ENCODE peak calls at places on chromosomes 1 and 21, in four cellular contexts. V is MCF 10A, T is tibial artery, B is breast epithelium. O is an unnamed sample.
A peak's percentile ranks its signal among the peaks of the same experiment; 100 is the strongest.

GRCh38 chr1:243798726-243799125 is 51.3 kb downstream of the AKT3 start:
- DNase-seq in V (peak; percentile 86), B (no peak), T (no peak), O (no peak)

GRCh38 chr1:1072849-1073742 is 1.0 kb downstream of the RNF223 start:
- DNase-seq in V (no peak), B (no peak), T (no peak), O (no peak)

GRCh38 chr1:176055398-176055797 is 151.7 kb downstream of the COP1 start:
- DNase-seq in T (no peak), V (no peak), B (no peak), O (no peak)

GRCh38 chr1:41322835-41323234 is 38.4 kb upstream of the FOXO6 start:
- DNase-seq in V (peak; percentile 62), T (no peak), B (peak; percentile 57), O (no peak)

GRCh38 chr1:173093721-173094450 is 43.1 kb upstream of the TNFSF18 start:
- DNase-seq in B (no peak), V (no peak), T (no peak), O (no peak)

GRCh38 chr1:68384321-68384813 is 65.4 kb downstream of the RPE65 start:
- DNase-seq in B (no peak), T (no peak), V (peak; percentile 98), O (no peak)

GRCh38 chr1:62391369-62391971 is 45.4 kb upstream of the USP1 start:
- DNase-seq in B (no peak), T (no peak), V (peak; percentile 48), O (peak; percentile 36)

GRCh38 chr1:94025383-94026340 is 95.3 kb downstream of the ABCA4 start:
- DNase-seq in V (peak; percentile 77), T (no peak), B (no peak), O (peak; percentile 38)

GRCh38 chr1:182317489-182318180 is 74.0 kb downstream of the GLUL start:
- DNase-seq in B (no peak), V (no peak), T (no peak), O (no peak)

GRCh38 chr1:205812271-205812877 is 624 bp downstream of the SLC41A1 start:
- DNase-seq in B (peak; percentile 26), V (peak; percentile 36), T (peak; percentile 76), O (peak; percentile 33)

GRCh38 chr1:31944205-31945089 is 6.3 kb upstream of the PTP4A2 start:
- DNase-seq in T (peak; percentile 94), V (no peak), B (peak; percentile 49), O (peak; percentile 71)

GRCh38 chr1:15620155-15620545 is 2.9 kb downstream of the DDI2 start:
- DNase-seq in T (no peak), V (peak; percentile 45), B (no peak), O (no peak)

GRCh38 chr1:74522143-74522542 is 9.7 kb upstream of the LRRC53 start:
- DNase-seq in B (no peak), T (no peak), V (no peak), O (no peak)

GRCh38 chr1:234555390-234556112 is 54.4 kb downstream of the IRF2BP2 start:
- DNase-seq in V (no peak), B (peak; percentile 15), T (no peak), O (no peak)

GRCh38 chr1:234782821-234783220 is 172.8 kb upstream of the IRF2BP2 start:
- DNase-seq in B (peak; percentile 17), T (no peak), V (no peak), O (no peak)

GRCh38 chr1:154272217-154272998 is at the start of gene HAX1:
- DNase-seq in V (peak; percentile 98), B (peak; percentile 92), T (peak; percentile 96), O (peak; percentile 84)

GRCh38 chr1:195495720-195496635 is 1112.3 kb downstream of the KCNT2 start:
- DNase-seq in T (no peak), V (no peak), B (no peak), O (no peak)

GRCh38 chr1:58818075-58818474 is 34.2 kb upstream of the JUN start:
- DNase-seq in T (no peak), V (peak; percentile 88), B (no peak), O (no peak)

GRCh38 chr1:6497215-6497866 is 5.9 kb upstream of the PLEKHG5 start:
- DNase-seq in B (no peak), V (no peak), T (no peak), O (peak; percentile 65)

GRCh38 chr1:21933397-21934248 is 3.5 kb downstream of the HSPG2 start:
- DNase-seq in B (peak; percentile 84), T (peak; percentile 88), V (peak; percentile 63), O (no peak)

GRCh38 chr1:109184657-109185056 is 29.1 kb upstream of the SARS1 start:
- DNase-seq in T (no peak), B (peak; percentile 40), V (no peak), O (no peak)

GRCh38 chr1:176049582-176049981 is 157.5 kb downstream of the COP1 start:
- DNase-seq in B (no peak), V (no peak), T (no peak), O (no peak)

GRCh38 chr1:224763126-224763764 is 147.1 kb downstream of the CNIH3 start:
- DNase-seq in T (no peak), V (no peak), B (no peak), O (no peak)

GRCh38 chr1:207579436-207579799 is 65.5 kb upstream of the CR1L start:
- DNase-seq in T (no peak), V (peak; percentile 83), B (no peak), O (peak; percentile 46)

GRCh38 chr21:37712204-37712934 is 203.9 kb downstream of the KCNJ6 start:
- DNase-seq in V (peak; percentile 74), T (peak; percentile 80), B (peak; percentile 22), O (peak; percentile 79)

GRCh38 chr21:38567577-38568360 is 69.5 kb upstream of the ERG start:
- DNase-seq in V (no peak), T (no peak), B (no peak), O (no peak)

GRCh38 chr1:180168786-180169640 is 14.3 kb downstream of the QSOX1 start:
- DNase-seq in B (peak; percentile 58), V (peak; percentile 69), T (peak; percentile 55), O (peak; percentile 49)
- TF ChIP-seq CTCF in B (no peak), V (peak; percentile 47), T (no peak), O (peak; percentile 71)

DNA sequence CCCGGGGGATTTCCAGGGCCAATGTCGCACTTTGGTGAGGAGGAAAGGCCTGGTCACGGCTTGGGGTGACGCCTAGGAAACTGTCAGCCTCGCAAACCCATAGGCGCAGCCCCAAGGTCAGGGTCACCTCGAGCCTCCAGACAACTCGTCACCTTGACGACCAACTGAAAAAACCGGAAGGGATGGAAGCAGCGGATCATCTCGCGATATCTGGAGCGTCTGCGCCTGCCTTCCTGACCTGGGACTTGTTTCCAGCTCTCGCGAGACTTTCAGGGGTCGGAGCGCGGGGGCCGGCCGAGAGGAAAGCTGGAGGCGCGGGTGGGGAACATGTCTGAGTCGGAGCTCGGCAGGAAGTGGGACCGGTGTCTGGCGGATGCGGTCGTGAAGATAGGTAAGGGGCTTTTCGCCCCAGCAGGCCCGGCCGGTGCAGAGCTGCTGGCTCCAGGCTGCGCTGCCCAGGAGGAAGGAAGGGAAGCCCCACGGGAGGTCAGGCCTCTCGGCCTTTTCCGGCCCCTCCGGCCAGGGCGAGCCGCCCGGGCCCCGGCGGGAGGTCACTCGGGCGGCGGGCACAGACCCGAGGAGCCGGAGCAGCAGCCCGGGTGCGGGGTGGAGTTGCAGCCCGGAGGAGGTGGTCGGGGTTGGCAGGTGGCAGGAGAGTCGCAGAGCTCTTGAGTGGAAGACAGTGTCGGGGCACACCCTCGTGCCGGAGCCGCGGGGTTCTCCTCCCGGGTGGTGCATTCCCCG is 47.2 kb upstream of the NBL1 start:
- DNase-seq in T (peak; percentile 98), B (peak; percentile 95), V (peak; percentile 98), O (peak; percentile 92)
- TF ChIP-seq CTCF in T (no peak), B (no peak), V (no peak), O (no peak)

GRCh38 chr1:184754479-184755225 is at the start of gene EDEM3:
- DNase-seq in V (peak; percentile 100), B (peak; percentile 99), T (peak; percentile 99), O (peak; percentile 91)
- TF ChIP-seq CTCF in V (no peak), B (no peak), T (peak; percentile 8), O (no peak)

GRCh38 chr1:150516050-150516591 is 569 bp downstream of the FALEC start:
- DNase-seq in V (peak; percentile 13), T (no peak), B (no peak), O (no peak)
- TF ChIP-seq CTCF in V (no peak), T (no peak), B (no peak), O (peak; percentile 20)

GRCh38 chr1:46302091-46303037 is 1.1 kb downstream of the LRRC41 start:
- DNase-seq in T (peak; percentile 79), B (peak; percentile 39), V (peak; percentile 46), O (peak; percentile 47)
- TF ChIP-seq CTCF in T (no peak), B (no peak), V (no peak), O (peak; percentile 20)

GRCh38 chr1:12619396-12620141 is 1.6 kb upstream of the DHRS3 start:
- DNase-seq in T (peak; percentile 94), B (peak; percentile 88), V (peak; percentile 86), O (peak; percentile 85)

GRCh38 chr1:12621346-12622320 is 3.6 kb upstream of the DHRS3 start:
- DNase-seq in T (peak; percentile 86), B (peak; percentile 52), V (no peak), O (no peak)

GRCh38 chr1:12620931-12621330 is 2.9 kb upstream of the DHRS3 start:
- DNase-seq in B (no peak), T (no peak), V (no peak), O (no peak)

GRCh38 chr1:12618661-12619395 is 818 bp upstream of the DHRS3 start:
- DNase-seq in B (peak; percentile 78), V (peak; percentile 94), T (peak; percentile 92), O (no peak)

GRCh38 chr1:12620142-12620865 is 2.3 kb upstream of the DHRS3 start:
- DNase-seq in B (peak; percentile 75), V (no peak), T (no peak), O (no peak)
- TF ChIP-seq CTCF in B (no peak), V (no peak), T (no peak), O (no peak)

GRCh38 chr1:24991242-24992037 is 61.4 kb upstream of the RUNX3 start:
- DNase-seq in B (no peak), T (no peak), V (no peak), O (no peak)
- TF ChIP-seq CTCF in B (no peak), T (no peak), V (no peak), O (no peak)

DNA sequence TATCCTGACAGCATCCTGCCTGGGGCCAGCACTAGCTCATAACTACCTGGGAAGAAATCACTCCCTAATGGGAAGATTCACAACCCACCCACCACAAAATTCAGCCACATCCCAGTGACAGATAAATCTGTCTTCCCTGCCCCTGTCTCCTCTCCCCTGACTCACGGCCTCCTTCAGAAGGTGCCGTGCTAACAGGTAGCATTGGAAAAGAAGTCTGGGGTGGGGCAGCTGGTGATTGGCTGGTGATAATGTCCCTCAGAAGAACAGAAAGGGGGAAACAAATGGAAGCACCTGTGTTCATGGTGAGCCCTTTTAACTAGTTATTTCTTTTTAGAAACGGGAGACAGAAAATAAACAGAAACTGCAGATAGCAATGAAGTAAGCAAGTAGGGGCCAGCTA is 29.1 kb downstream of the ITPKB start:
- DNase-seq in T (no peak), V (no peak), B (no peak), O (no peak)
- TF ChIP-seq CTCF in T (no peak), V (no peak), B (no peak), O (no peak)